ENCODE peak calls at places on chromosomes 13 and 19, in five cellular contexts. One of them, this sample, is unnamed.

GRCh38 chr19:44890366-44891015 is 563 bp upstream of the TOMM40 start:
- DNase-seq in heart left ventricle: peak; percentile 100
- DNase-seq in osteocyte: peak; percentile 100
- DNase-seq in stimulated activated CD4-positive, alpha-beta T cell treated with anti-CD3 and anti-CD28 coated beads, TNF-alpha, amount 100 ng/mL, for 48 hours: no peak
- DNase-seq in cerebellar cortex: peak; percentile 100
- DNase-seq in this sample: no peak

GRCh38 chr19:32708457-32708856 is 11.1 kb upstream of the TDRD12 start:
- DNase-seq in heart left ventricle: no peak
- DNase-seq in osteocyte: no peak
- DNase-seq in stimulated activated CD4-positive, alpha-beta T cell treated with anti-CD3 and anti-CD28 coated beads, TNF-alpha, amount 100 ng/mL, for 48 hours: no peak
- DNase-seq in cerebellar cortex: no peak
- DNase-seq in this sample: no peak

GRCh38 chr19:5539431-5539833 is 28.3 kb downstream of the TINCR start:
- DNase-seq in heart left ventricle: peak; percentile 63
- DNase-seq in osteocyte: no peak
- DNase-seq in stimulated activated CD4-positive, alpha-beta T cell treated with anti-CD3 and anti-CD28 coated beads, TNF-alpha, amount 100 ng/mL, for 48 hours: no peak
- DNase-seq in cerebellar cortex: no peak
- DNase-seq in this sample: peak; percentile 77

GRCh38 chr19:1189419-1189818 is 15.4 kb upstream of the SBNO2 start:
- DNase-seq in heart left ventricle: no peak
- DNase-seq in osteocyte: no peak
- DNase-seq in stimulated activated CD4-positive, alpha-beta T cell treated with anti-CD3 and anti-CD28 coated beads, TNF-alpha, amount 100 ng/mL, for 48 hours: no peak
- DNase-seq in cerebellar cortex: no peak
- DNase-seq in this sample: no peak

GRCh38 chr13:24040835-24041234 is 119.7 kb upstream of the SPATA13 start:
- DNase-seq in heart left ventricle: no peak
- DNase-seq in osteocyte: no peak
- DNase-seq in stimulated activated CD4-positive, alpha-beta T cell treated with anti-CD3 and anti-CD28 coated beads, TNF-alpha, amount 100 ng/mL, for 48 hours: no peak
- DNase-seq in cerebellar cortex: no peak
- DNase-seq in this sample: no peak

GRCh38 chr19:14390548-14390947 is 9.3 kb downstream of the ADGRE5 start:
- DNase-seq in heart left ventricle: no peak
- DNase-seq in osteocyte: no peak
- DNase-seq in stimulated activated CD4-positive, alpha-beta T cell treated with anti-CD3 and anti-CD28 coated beads, TNF-alpha, amount 100 ng/mL, for 48 hours: no peak
- DNase-seq in cerebellar cortex: no peak
- DNase-seq in this sample: no peak

GRCh38 chr13:96934889-96935490 is 59.3 kb downstream of the OXGR1 start:
- DNase-seq in heart left ventricle: no peak
- DNase-seq in osteocyte: no peak
- DNase-seq in stimulated activated CD4-positive, alpha-beta T cell treated with anti-CD3 and anti-CD28 coated beads, TNF-alpha, amount 100 ng/mL, for 48 hours: no peak
- DNase-seq in cerebellar cortex: no peak
- DNase-seq in this sample: no peak

GRCh38 chr19:45071969-45072790 is 4.1 kb downstream of the ZNF296 start:
- DNase-seq in heart left ventricle: no peak
- DNase-seq in osteocyte: no peak
- DNase-seq in stimulated activated CD4-positive, alpha-beta T cell treated with anti-CD3 and anti-CD28 coated beads, TNF-alpha, amount 100 ng/mL, for 48 hours: no peak
- DNase-seq in cerebellar cortex: peak; percentile 65
- DNase-seq in this sample: peak; percentile 58

GRCh38 chr13:80137994-80138393 is 202.9 kb downstream of the SPRY2 start:
- DNase-seq in heart left ventricle: no peak
- DNase-seq in osteocyte: no peak
- DNase-seq in stimulated activated CD4-positive, alpha-beta T cell treated with anti-CD3 and anti-CD28 coated beads, TNF-alpha, amount 100 ng/mL, for 48 hours: no peak
- DNase-seq in cerebellar cortex: no peak
- DNase-seq in this sample: no peak

GRCh38 chr13:50676602-50677001 is 166.9 kb downstream of the DLEU7 start:
- DNase-seq in heart left ventricle: no peak
- DNase-seq in osteocyte: no peak
- DNase-seq in stimulated activated CD4-positive, alpha-beta T cell treated with anti-CD3 and anti-CD28 coated beads, TNF-alpha, amount 100 ng/mL, for 48 hours: no peak
- DNase-seq in cerebellar cortex: no peak
- DNase-seq in this sample: no peak